ENCODE peak calls at places on chromosomes 5 and 9, in five cellular contexts. R is foreskin fibroblast; H is CD8-positive, alpha-beta T cell; Z is astrocyte; C is tibial artery. L is an unnamed sample.

GRCh38 chr5:100762163-100762562 is 140.9 kb downstream of the ST8SIA4 start:
- DNase-seq in R (no peak), C (no peak), H (no peak), Z (peak; percentile 86), L (no peak)

GRCh38 chr9:121857941-121858340 is 206.5 kb downstream of the DAB2IP start:
- DNase-seq in Z (no peak), H (no peak), C (no peak), R (no peak), L (no peak)

GRCh38 chr5:45262061-45262590 is 434.1 kb downstream of the HCN1 start:
- DNase-seq in C (no peak), Z (no peak), H (no peak), R (no peak), L (no peak)

GRCh38 chr5:80931423-80931822 is 28.7 kb upstream of the RASGRF2 start:
- DNase-seq in Z (no peak), C (no peak), H (no peak), R (no peak), L (no peak)

GRCh38 chr9:137989156-137989555 is 111.6 kb downstream of the CACNA1B start:
- DNase-seq in C (no peak), H (no peak), R (no peak), Z (no peak), L (no peak)

GRCh38 chr5:123285122-123286011 is 137.8 kb downstream of the CEP120 start:
- DNase-seq in H (no peak), R (peak; percentile 69), C (peak; percentile 72), Z (peak; percentile 32), L (peak; percentile 13)

GRCh38 chr9:69078581-69078980 is 43.0 kb downstream of the FXN start:
- DNase-seq in C (peak; percentile 86), R (peak; percentile 31), H (no peak), Z (no peak), L (no peak)

GRCh38 chr5:133236541-133236951 is 184.7 kb downstream of the HSPA4 start:
- DNase-seq in R (no peak), H (no peak), C (no peak), Z (no peak), L (no peak)

GRCh38 chr5:73940026-73940425 is 314.0 kb downstream of the ARHGEF28 start:
- DNase-seq in R (no peak), Z (peak; percentile 31), H (no peak), C (no peak), L (no peak)

GRCh38 chr9:18256574-18256973 is 217.4 kb upstream of the ADAMTSL1 start:
- DNase-seq in R (peak; percentile 70), H (no peak), Z (no peak), C (no peak), L (no peak)

GRCh38 chr9:37034938-37035471 is 937 bp upstream of the PAX5 start:
- DNase-seq in Z (no peak), C (no peak), H (no peak), R (no peak), L (no peak)

GRCh38 chr9:7147136-7148090 is 389.6 kb downstream of the KDM4C start:
- DNase-seq in R (no peak), Z (no peak), H (no peak), C (no peak), L (no peak)

GRCh38 chr9:10274983-10275382 is 337.8 kb downstream of the PTPRD start:
- DNase-seq in C (no peak), Z (no peak), H (no peak), R (no peak), L (no peak)

GRCh38 chr5:145937432-145938250 is 1.3 kb downstream of the SH3RF2 start:
- DNase-seq in R (no peak), H (no peak), C (no peak), Z (peak; percentile 79), L (no peak)

GRCh38 chr9:27485158-27485557 is 38.9 kb upstream of the IFNK start:
- DNase-seq in C (no peak), R (no peak), H (no peak), Z (no peak), L (no peak)

GRCh38 chr5:157197088-157197487 is 16.4 kb downstream of the ITK start:
- DNase-seq in C (no peak), Z (no peak), H (no peak), R (no peak), L (no peak)

GRCh38 chr9:21919377-21920362 is 74.5 kb downstream of the CDKN2A start:
- DNase-seq in H (peak; percentile 4), Z (peak; percentile 78), R (peak; percentile 80), C (no peak), L (no peak)

GRCh38 chr9:3700772-3701171 is 175.0 kb upstream of the RFX3 start:
- DNase-seq in H (no peak), C (no peak), Z (no peak), R (no peak), L (no peak)

GRCh38 chr5:179288809-179289185 is 56.5 kb downstream of the ADAMTS2 start:
- DNase-seq in R (no peak), C (no peak), H (no peak), Z (no peak), L (no peak)

GRCh38 chr5:57836921-57837320 is 354.3 kb upstream of the ACTBL2 start:
- DNase-seq in C (no peak), Z (no peak), R (no peak), H (no peak), L (no peak)

GRCh38 chr5:76808142-76808691 is 10.6 kb upstream of the F2RL1 start:
- DNase-seq in H (no peak), R (no peak), Z (no peak), C (no peak), L (no peak)

GRCh38 chr9:38686923-38687322 is 33.0 kb downstream of the FAM240B start:
- DNase-seq in C (no peak), Z (no peak), R (no peak), H (no peak), L (no peak)

DNA sequence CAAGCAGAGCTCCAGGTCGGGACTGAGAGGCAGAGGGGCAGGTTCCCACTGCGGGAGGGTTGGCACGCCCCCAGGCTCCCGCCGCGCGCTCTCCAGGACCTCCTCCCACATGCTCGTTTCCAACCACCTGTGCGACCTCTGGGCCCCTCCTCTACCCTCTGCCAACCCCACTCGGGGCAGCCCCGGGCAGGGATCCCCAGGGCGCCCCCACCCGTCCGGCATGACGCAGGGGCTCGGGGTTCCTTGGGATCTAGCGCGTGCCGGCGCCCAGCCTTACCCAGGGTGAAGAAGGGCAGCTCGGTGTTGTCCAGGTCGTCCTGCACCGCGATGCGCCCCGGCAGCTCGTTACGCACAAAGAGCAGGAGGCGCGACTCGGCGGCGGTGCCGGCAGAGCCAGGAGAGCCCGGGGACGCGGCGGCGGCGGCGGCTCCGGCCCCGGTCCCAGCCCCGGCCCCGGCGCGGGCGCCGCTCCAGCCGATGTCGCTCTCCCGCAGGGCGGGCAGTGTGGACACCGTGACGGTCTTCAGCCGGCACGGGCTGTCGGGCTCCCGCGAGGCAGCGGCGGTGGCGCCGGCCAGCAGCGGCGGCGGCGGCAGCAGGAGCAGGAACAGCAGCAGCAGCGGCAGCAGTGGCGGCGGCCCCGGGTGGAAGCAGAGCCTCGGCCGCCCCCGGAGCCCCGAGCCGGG is 494 bp downstream of the ASTN2 start:
- DNase-seq in R (peak; percentile 37), H (no peak), Z (no peak), C (peak; percentile 63), L (peak; percentile 37)
- TF ChIP-seq CTCF in R (no peak), H (no peak), Z (no peak), C (no peak), L (no peak)

GRCh38 chr5:38465702-38466443 is 90.6 kb downstream of the LIFR start:
- DNase-seq in C (no peak), H (no peak), Z (no peak), R (no peak), L (no peak)

GRCh38 chr5:38466444-38467189 is 89.8 kb downstream of the LIFR start:
- DNase-seq in R (peak; percentile 52), C (peak; percentile 99), H (no peak), Z (no peak), L (no peak)

GRCh38 chr5:38465045-38465444 is 91.4 kb downstream of the LIFR start:
- DNase-seq in Z (no peak), H (no peak), C (no peak), R (peak; percentile 87), L (no peak)

GRCh38 chr5:38463634-38464521 is 92.6 kb downstream of the LIFR start:
- DNase-seq in Z (peak; percentile 95), R (peak; percentile 92), C (no peak), H (no peak), L (no peak)

DNA sequence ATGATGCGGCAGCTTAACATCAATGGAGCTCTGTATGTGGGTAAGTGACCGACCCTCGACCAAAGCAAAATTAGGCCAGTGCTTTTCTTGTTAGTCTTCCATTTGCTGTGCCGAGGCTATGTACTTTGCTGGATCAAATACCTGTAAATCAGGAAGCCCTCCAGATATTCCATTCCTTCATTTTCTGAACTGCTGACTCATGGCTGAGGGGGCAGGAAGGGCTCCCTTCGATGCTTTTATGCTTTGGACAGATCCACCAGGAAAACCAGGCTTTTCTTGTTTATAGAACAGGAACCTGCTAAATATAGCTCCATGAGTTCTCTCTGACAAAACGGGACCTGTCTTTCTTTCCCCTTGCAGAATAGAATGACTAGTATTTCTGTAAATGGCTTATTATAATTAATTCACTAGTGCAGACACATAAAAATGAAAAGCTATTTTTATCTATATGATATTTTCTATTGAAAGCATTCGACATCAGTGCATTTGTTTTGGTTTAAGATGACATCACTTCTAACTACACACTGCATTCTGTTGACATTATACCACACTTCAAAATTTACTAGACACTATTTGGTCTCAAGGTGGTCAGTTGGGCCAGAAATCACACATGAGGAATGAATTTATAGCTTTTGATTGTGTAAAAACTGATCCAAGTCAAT is 93.3 kb downstream of the LIFR start:
- DNase-seq in R (peak; percentile 69), C (no peak), H (no peak), Z (peak; percentile 41), L (no peak)
- TF ChIP-seq CTCF in R (no peak), C (no peak), H (no peak), Z (no peak), L (no peak)

DNA sequence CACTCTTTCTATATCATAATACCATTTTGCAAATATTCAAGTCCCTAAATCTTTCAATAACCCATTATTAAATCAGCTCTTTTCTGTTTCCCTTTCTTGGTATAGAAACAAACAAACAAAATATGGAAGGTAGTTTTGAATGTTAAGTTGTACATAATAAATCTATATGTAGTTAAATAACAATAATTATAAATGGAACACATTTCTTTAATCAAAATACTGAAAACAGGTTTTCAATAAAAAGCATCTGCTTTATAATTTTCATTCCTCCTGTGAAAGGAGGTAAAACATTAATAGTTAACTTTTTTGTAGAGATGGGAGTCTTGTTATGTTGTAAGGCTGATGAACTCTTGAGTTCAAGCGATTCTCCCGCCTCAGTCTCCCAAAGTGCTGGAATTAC is 54.2 kb downstream of the CDKL3 start:
- DNase-seq in R (no peak), Z (no peak), C (no peak), H (no peak), L (no peak)
- TF ChIP-seq CTCF in R (no peak), Z (no peak), C (no peak), H (no peak), L (no peak)

DNA sequence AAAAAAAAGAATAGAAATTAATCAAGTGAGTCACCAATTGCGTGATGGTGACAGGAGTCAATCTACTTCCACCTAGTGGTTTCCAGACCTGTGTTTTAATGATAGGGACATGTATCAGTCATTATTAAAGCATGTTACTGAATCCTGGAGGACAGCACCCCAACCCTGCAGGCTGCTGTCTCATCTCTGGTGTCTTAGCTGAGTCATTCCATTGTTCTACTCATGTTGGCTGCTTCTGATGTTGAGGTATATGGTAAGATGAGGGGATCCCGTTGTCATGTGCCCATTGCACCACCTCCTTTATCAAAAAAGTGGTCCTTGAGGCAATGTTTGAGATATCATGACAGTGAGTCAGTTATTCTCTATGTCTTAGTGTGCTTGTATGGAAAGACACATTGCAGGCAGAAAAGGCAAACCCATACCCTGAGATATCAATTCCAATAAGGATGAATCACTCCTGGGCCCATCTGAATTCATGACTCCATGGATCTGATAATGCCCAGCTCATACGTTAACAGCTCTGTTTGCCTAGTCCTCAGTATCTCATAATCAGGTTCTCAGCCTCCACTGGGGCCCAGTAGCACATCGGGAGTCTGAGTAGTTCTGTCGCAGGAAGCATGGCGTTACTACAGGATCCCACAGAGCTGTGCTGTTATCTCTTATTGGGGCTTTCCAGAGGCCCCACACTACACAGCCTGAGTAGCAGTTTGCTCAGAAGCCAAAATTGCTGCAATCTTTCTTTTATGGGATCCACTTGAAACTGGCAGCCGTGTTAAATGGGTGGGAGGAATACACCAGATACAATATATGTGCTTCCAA is 31.2 kb downstream of the HMGCS1 start:
- DNase-seq in R (peak; percentile 33), H (no peak), Z (peak; percentile 11), C (no peak), L (no peak)
- TF ChIP-seq CTCF in R (no peak), H (no peak), Z (no peak), C (no peak), L (no peak)

L was measured in neural crest cell.